ENCODE peak calls at places on chromosomes 2 and 18, in nine cellular contexts. O is lower leg skin, F is WERI-Rb-1, U is heart left ventricle, M is foreskin fibroblast, W is H9, E is MCF 10A, Z is cardiac fibroblast, Y is suprapubic skin. A is an unnamed sample.

GRCh38 chr2:239197146-239197545 is 203.7 kb downstream of the HDAC4 start:
- DNase-seq in Y (peak), E (no peak), U (no peak), M (no peak), Z (no peak), O (no peak), W (peak), F (no peak), A (no peak)

GRCh38 chr2:196983934-196984333 is 57.4 kb upstream of the PGAP1 start:
- DNase-seq in U (no peak), O (no peak), W (no peak), Y (no peak), F (no peak), M (peak), E (peak), Z (peak), A (no peak)

GRCh38 chr2:43218550-43219382 is 7.6 kb downstream of the ZFP36L2 start:
- DNase-seq in E (peak), Z (peak), F (no peak), W (peak), U (peak), O (no peak), M (no peak), Y (peak), A (no peak)

GRCh38 chr2:6952116-6952515 is 34.9 kb downstream of the RNF144A start:
- DNase-seq in Y (no peak), F (no peak), W (no peak), O (no peak), U (no peak), Z (no peak), E (no peak), M (no peak), A (no peak)

GRCh38 chr2:157722580-157723234 is 94.0 kb upstream of the ACVR1C start:
- DNase-seq in Y (no peak), U (no peak), Z (peak), O (no peak), W (no peak), M (no peak), F (no peak), E (peak), A (no peak)

GRCh38 chr2:1599301-1600085 is 144.8 kb downstream of the PXDN start:
- DNase-seq in E (no peak), O (no peak), M (no peak), Z (no peak), F (peak), W (no peak), U (no peak), Y (peak), A (no peak)

GRCh38 chr2:54459037-54459441 is 2.9 kb downstream of the SPTBN1 start:
- DNase-seq in U (no peak), E (peak), W (no peak), Z (peak), Y (no peak), F (no peak), M (peak), O (no peak), A (no peak)

GRCh38 chr2:126900646-126901319 is 2.1 kb downstream of the TEX51 start:
- DNase-seq in Y (no peak), F (no peak), U (no peak), Z (no peak), M (no peak), O (no peak), W (peak), E (no peak), A (no peak)

GRCh38 chr2:241019441-241020139 is 21.2 kb downstream of the SNED1 start:
- DNase-seq in F (no peak), Y (no peak), E (no peak), U (no peak), W (no peak), M (no peak), O (peak), Z (no peak), A (no peak)

GRCh38 chr2:105553538-105554196 is 154.8 kb upstream of the FHL2 start:
- DNase-seq in Y (no peak), U (no peak), F (no peak), Z (peak), W (no peak), O (no peak), E (peak), M (no peak), A (no peak)

GRCh38 chr2:9538000-9538507 is 17.6 kb downstream of the ADAM17 start:
- DNase-seq in O (no peak), U (no peak), Z (peak), Y (no peak), M (peak), E (peak), F (no peak), W (no peak), A (peak)

GRCh38 chr2:28702887-28703286 is 48.7 kb upstream of the PPP1CB start:
- DNase-seq in M (no peak), F (no peak), Y (no peak), U (no peak), W (no peak), O (no peak), Z (no peak), E (no peak), A (no peak)

GRCh38 chr2:31363956-31364750 is 50.4 kb downstream of the XDH start:
- DNase-seq in Y (no peak), Z (no peak), E (no peak), O (no peak), M (no peak), U (no peak), W (no peak), F (no peak), A (no peak)

GRCh38 chr2:7111626-7112025 is 194.4 kb downstream of the RNF144A start:
- DNase-seq in F (peak), Z (no peak), W (no peak), O (no peak), M (no peak), Y (no peak), U (no peak), E (peak), A (no peak)

GRCh38 chr2:20606198-20606597 is 44.7 kb downstream of the HS1BP3 start:
- DNase-seq in F (peak), Z (no peak), O (no peak), E (no peak), M (no peak), U (no peak), Y (no peak), W (no peak), A (no peak)

GRCh38 chr18:7133181-7133580 is 15.6 kb upstream of the LAMA1 start:
- DNase-seq in M (peak), Y (no peak), E (no peak), O (no peak), W (no peak), Z (peak), U (no peak), F (no peak), A (no peak)

GRCh38 chr2:233992481-233993217 is 57.9 kb upstream of the SPP2 start:
- DNase-seq in M (no peak), U (no peak), F (no peak), O (no peak), E (no peak), Z (no peak), Y (no peak), W (no peak), A (no peak)

GRCh38 chr2:227377461-227378351 is 1.4 kb downstream of the TM4SF20 start:
- DNase-seq in E (no peak), Z (no peak), O (no peak), W (no peak), U (no peak), F (no peak), Y (no peak), M (no peak), A (no peak)
- TF ChIP-seq CTCF in E (peak), Z (peak), O (no peak), W (peak), U (no peak), F (no peak), Y (no peak), M (no peak), A (peak)

DNA sequence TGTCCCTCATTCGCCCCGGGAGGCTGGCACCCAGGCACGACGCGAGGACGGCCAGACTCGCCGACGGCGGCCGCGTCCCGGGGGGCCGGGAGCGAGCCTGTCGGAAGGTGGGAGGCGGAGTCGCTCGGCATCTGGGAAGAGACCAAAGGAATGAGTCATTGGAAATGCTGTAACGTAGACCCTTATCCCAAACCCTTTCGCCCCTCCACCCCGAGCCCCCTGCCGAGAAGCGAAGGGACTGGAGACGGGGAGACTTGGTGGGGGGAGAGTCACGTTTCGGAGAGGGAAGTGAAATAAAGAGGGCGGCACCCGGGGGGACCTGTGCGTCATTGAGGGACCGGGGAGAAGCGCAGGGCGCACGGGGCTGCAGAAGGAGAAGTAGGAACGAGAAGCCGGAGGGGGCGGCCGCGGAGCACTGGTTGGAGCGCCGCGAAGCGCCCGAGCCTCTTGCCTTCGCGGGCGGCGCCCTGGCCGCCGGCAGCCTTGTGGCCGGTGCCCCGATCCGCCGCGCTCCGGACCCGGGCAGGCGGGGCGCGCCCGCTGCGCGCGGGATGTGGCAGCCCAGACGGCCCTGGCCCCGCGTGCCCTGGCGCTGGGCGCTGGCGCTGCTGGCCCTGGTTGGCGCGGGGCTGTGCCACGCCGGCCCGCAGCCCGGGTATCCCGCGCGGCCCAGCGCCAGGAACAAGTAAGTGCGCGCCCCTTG is at the start of gene EMILIN2:
- DNase-seq in F (no peak), E (no peak), Z (peak), M (no peak), W (peak), Y (peak), U (peak), O (peak), A (peak)
- TF ChIP-seq CTCF in F (no peak), E (no peak), Z (no peak), M (no peak), W (no peak), Y (no peak), U (no peak), O (no peak), A (no peak)

GRCh38 chr2:8285081-8285480 is 396.8 kb upstream of the ID2 start:
- DNase-seq in Y (no peak), F (no peak), O (no peak), W (peak), Z (peak), M (no peak), E (no peak), U (no peak), A (no peak)
- TF ChIP-seq CTCF in Y (no peak), F (peak), O (no peak), W (peak), Z (no peak), M (no peak), E (no peak), U (peak), A (no peak)

DNA sequence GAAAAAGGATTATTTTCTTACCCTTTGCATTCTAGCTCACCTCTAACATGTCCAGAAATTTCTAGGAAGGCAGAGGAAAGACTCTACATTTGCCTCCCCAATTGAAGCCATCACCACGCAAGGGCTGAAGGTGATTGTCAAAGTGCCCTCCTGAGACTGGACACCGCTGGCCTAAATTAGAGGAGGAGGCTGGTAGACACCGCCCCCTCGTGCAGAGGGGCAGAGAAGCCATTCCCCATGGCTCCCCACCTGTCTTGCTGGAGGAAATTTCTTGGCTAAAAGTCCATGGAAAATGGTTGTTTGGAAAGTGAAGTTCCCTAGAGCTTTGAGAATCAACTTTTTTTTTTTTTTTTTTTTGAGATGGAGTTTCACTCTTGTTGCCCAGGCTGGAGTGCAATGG is 31.3 kb upstream of the CREB1 start:
- DNase-seq in U (no peak), O (no peak), Z (no peak), F (no peak), W (no peak), Y (no peak), M (no peak), E (no peak), A (no peak)
- TF ChIP-seq CTCF in U (no peak), O (no peak), Z (no peak), F (no peak), W (peak), Y (no peak), M (no peak), E (no peak), A (no peak)

GRCh38 chr2:217653240-217653639 is 349.6 kb downstream of the TNS1 start:
- DNase-seq in Y (peak), E (peak), O (peak), F (no peak), U (peak), Z (peak), M (peak), W (no peak), A (no peak)
- TF ChIP-seq CTCF in Y (no peak), E (no peak), O (no peak), F (no peak), U (no peak), Z (peak), M (no peak), W (no peak), A (no peak)

DNA sequence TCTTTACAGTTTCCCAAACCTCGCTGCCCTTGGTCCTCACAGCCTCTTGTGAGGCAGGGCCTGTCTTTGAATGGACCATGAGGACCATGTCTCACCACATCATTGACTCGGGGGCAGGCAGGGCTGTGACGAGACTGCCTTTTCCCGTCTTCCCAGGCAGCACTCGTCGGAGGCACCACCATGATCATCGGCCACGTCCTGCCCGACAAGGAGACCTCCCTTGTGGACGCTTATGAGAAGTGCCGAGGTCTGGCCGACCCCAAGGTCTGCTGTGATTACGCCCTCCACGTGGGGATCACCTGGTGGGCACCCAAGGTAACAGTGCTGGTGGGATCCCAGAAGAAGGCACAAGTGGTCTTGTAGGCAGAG is 45.7 kb upstream of the MAPRE3 start:
- DNase-seq in U (no peak), E (no peak), Y (no peak), Z (no peak), F (no peak), W (peak), O (no peak), M (no peak), A (no peak)
- TF ChIP-seq CTCF in U (no peak), E (no peak), Y (no peak), Z (no peak), F (no peak), W (no peak), O (no peak), M (no peak), A (no peak)

DNA sequence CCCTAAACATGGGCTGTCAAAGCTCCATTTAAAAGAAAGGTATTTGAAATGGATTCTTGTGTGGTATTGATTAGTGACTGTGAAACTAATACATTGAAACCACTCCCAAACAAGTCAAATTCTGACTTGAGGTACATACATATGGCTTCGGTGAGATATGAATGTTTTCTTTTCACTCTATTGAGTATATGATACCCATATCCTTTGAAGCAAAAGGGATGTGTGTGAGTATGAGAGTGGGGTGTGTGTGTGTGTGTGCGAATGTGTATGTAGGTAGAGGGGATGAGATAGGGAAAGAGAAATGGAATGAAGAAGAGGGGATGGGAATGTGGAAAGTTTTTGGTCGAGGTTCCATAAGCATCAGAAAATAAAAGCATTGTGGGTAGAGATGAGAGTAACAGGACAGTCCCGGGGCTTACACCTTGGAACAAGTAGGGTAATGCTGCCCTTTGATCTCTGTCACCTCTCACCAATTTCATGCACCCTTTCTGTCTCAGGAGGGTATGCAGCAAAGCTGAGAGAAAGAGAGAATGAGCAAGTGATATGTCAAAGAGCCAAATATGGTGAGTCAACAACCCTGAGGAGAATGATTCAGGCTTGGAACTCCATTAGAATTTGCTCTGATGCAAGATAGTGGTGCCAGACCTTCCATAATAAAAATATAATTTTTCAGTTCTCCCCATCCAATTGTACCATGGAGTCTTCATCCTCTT is 64.0 kb upstream of the ZEB2 start:
- DNase-seq in F (no peak), E (peak), U (no peak), O (no peak), Y (no peak), W (no peak), Z (peak), M (peak), A (no peak)
- TF ChIP-seq CTCF in F (no peak), E (no peak), U (no peak), O (no peak), Y (no peak), W (no peak), Z (no peak), M (no peak), A (no peak)

DNA sequence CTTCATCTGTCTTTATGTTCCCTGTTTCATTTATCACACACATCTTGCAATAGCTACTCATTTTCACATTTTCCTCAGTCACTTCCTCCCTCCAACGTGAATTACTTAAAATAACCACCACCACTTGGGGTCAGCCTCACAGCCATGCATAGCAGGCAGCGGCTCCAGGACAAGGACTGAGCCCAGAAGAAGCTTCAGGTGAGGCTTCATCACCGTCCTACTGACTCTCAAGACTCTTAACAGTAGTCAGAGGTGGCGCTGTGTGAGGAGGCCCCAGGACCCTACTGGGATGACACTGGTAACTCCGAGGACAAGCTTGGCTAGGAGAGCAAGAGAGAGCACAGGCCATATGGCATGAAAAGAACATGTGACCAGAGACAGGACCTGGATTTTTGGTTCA is 15.5 kb upstream of the ST8SIA5 start:
- DNase-seq in M (no peak), O (no peak), W (peak), Z (no peak), Y (no peak), U (no peak), F (no peak), E (no peak), A (no peak)
- TF ChIP-seq CTCF in M (no peak), O (no peak), W (peak), Z (no peak), Y (no peak), U (no peak), F (peak), E (no peak), A (peak)

GRCh38 chr2:3823748-3824147 is 120.4 kb downstream of the DCDC2C start:
- DNase-seq in Z (no peak), U (no peak), M (no peak), O (no peak), F (no peak), E (peak), W (no peak), Y (no peak), A (no peak)

DNA sequence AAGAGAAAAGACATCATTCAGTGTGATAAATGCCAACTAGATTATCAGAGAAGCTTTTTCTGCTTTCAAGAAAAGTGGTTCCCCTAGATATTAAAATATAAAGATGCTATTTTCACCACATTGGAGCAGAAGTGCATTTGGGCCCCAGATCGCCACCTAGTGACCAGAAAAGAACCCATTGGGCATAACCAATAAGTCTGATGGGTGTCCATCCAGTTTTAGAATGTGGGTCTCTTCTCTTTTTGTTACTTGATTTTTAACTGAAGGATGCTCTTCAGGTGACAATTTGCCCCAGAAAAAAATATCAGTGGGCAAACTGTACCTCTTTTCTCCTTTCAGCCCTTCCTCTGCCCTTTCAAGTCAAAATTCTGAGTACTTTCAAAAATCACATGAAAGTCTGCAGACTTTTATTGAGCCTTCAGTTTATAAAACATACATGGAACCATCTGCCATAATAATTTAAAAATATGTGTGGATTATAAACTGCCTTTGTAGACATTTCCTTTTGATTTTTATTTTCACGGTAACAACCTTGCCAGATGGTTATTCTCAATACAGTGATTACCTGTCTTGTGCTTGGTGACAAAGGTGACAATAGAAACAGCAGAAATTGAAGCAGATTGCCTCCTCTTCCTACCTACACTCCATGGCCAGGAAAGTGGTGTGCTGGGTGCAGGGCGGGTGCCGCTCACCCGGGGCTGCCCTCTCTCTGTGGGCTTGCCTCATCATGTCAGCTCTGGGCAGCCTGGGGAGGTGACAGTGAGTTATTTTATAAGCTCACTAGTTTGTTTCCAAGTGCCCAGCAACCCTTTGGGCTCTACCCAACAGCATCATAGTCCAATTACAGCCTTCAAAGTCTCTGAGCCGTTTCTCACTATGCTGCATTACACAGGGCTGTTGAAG is 124.5 kb downstream of the DCDC2C start:
- DNase-seq in F (peak), U (no peak), M (no peak), E (peak), Y (no peak), O (no peak), Z (peak), W (no peak), A (peak)
- TF ChIP-seq CTCF in F (peak), U (peak), M (peak), E (peak), Y (no peak), O (no peak), Z (peak), W (peak), A (peak)

GRCh38 chr2:45889620-45890019 is 238.1 kb downstream of the PRKCE start:
- DNase-seq in W (no peak), E (no peak), F (peak), U (no peak), Y (no peak), O (no peak), Z (no peak), M (no peak), A (peak)

GRCh38 chr2:45888641-45889040 is 237.2 kb downstream of the PRKCE start:
- DNase-seq in U (no peak), O (no peak), M (no peak), Y (no peak), Z (no peak), W (no peak), F (peak), E (no peak), A (no peak)

GRCh38 chr2:45890094-45890646 is 238.7 kb downstream of the PRKCE start:
- DNase-seq in Y (no peak), O (no peak), W (no peak), F (no peak), M (no peak), E (no peak), Z (no peak), U (no peak), A (no peak)

GRCh38 chr2:45888167-45888566 is 236.7 kb downstream of the PRKCE start:
- DNase-seq in U (no peak), W (no peak), M (no peak), E (peak), O (no peak), F (no peak), Z (peak), Y (no peak), A (no peak)

GRCh38 chr2:45889053-45889452 is 237.6 kb downstream of the PRKCE start:
- DNase-seq in M (no peak), F (peak), O (no peak), U (peak), Z (peak), Y (no peak), W (peak), E (no peak), A (peak)
- TF ChIP-seq CTCF in M (no peak), F (peak), O (no peak), U (no peak), Z (peak), Y (no peak), W (peak), E (no peak), A (peak)

A was measured in GM10248.